ENCODE peak calls at places on chromosomes 11 and 22, in seven cellular contexts. One of them, this sample, is unnamed.

GRCh38 chr11:64268028-64268686 is 16.3 kb downstream of the BAD start:
- DNase-seq in psoas muscle: no peak
- DNase-seq in esophagus squamous epithelium: no peak
- DNase-seq in uterus: no peak
- DNase-seq in OCI-LY7: no peak
- DNase-seq in lower lobe of right lung: no peak
- DNase-seq in tibial nerve: no peak
- DNase-seq in this sample: no peak

GRCh38 chr11:134261626-134262488 is 8.5 kb downstream of the ACAD8 start:
- DNase-seq in lower lobe of right lung: no peak
- DNase-seq in esophagus squamous epithelium: no peak
- DNase-seq in tibial nerve: no peak
- DNase-seq in OCI-LY7: peak; percentile 44
- DNase-seq in psoas muscle: no peak
- DNase-seq in uterus: no peak
- DNase-seq in this sample: no peak

GRCh38 chr11:20109731-20110445 is 50.4 kb downstream of the DBX1 start:
- DNase-seq in uterus: no peak
- DNase-seq in OCI-LY7: no peak
- DNase-seq in lower lobe of right lung: no peak
- DNase-seq in psoas muscle: no peak
- DNase-seq in tibial nerve: no peak
- DNase-seq in esophagus squamous epithelium: no peak
- DNase-seq in this sample: no peak

GRCh38 chr11:67504023-67504949 is 877 bp downstream of the PITPNM1 start:
- DNase-seq in esophagus squamous epithelium: no peak
- DNase-seq in psoas muscle: no peak
- DNase-seq in tibial nerve: no peak
- DNase-seq in uterus: no peak
- DNase-seq in OCI-LY7: peak; percentile 35
- DNase-seq in lower lobe of right lung: no peak
- DNase-seq in this sample: no peak

GRCh38 chr11:124538019-124538418 is 5.4 kb downstream of the OR8B12 start:
- DNase-seq in tibial nerve: peak; percentile 47
- DNase-seq in OCI-LY7: no peak
- DNase-seq in uterus: no peak
- DNase-seq in esophagus squamous epithelium: no peak
- DNase-seq in psoas muscle: no peak
- DNase-seq in lower lobe of right lung: no peak
- DNase-seq in this sample: no peak

GRCh38 chr11:66739983-66740382 is 11.0 kb upstream of the SPTBN2 start:
- DNase-seq in OCI-LY7: no peak
- DNase-seq in esophagus squamous epithelium: no peak
- DNase-seq in lower lobe of right lung: no peak
- DNase-seq in tibial nerve: no peak
- DNase-seq in uterus: no peak
- DNase-seq in psoas muscle: no peak
- DNase-seq in this sample: no peak

GRCh38 chr11:113907155-113907554 is 2.6 kb downstream of the HTR3B start:
- DNase-seq in OCI-LY7: no peak
- DNase-seq in uterus: no peak
- DNase-seq in psoas muscle: no peak
- DNase-seq in lower lobe of right lung: no peak
- DNase-seq in tibial nerve: no peak
- DNase-seq in esophagus squamous epithelium: no peak
- DNase-seq in this sample: no peak

GRCh38 chr11:71481101-71481960 is 28.3 kb downstream of the NADSYN1 start:
- DNase-seq in esophagus squamous epithelium: no peak
- DNase-seq in tibial nerve: no peak
- DNase-seq in psoas muscle: no peak
- DNase-seq in lower lobe of right lung: no peak
- DNase-seq in OCI-LY7: no peak
- DNase-seq in uterus: no peak
- DNase-seq in this sample: no peak

GRCh38 chr11:110428956-110429613 is 663 bp upstream of the FDX1 start:
- DNase-seq in uterus: no peak
- DNase-seq in psoas muscle: no peak
- DNase-seq in tibial nerve: no peak
- DNase-seq in OCI-LY7: peak; percentile 41
- DNase-seq in lower lobe of right lung: no peak
- DNase-seq in esophagus squamous epithelium: no peak
- DNase-seq in this sample: no peak

GRCh38 chr11:124441519-124441918 is 4.0 kb downstream of the OR8B8 start:
- DNase-seq in esophagus squamous epithelium: no peak
- DNase-seq in uterus: no peak
- DNase-seq in tibial nerve: no peak
- DNase-seq in lower lobe of right lung: no peak
- DNase-seq in psoas muscle: no peak
- DNase-seq in OCI-LY7: no peak
- DNase-seq in this sample: no peak

GRCh38 chr22:47259990-47260389 is 497.5 kb downstream of the TBC1D22A start:
- DNase-seq in psoas muscle: no peak
- DNase-seq in tibial nerve: no peak
- DNase-seq in uterus: no peak
- DNase-seq in lower lobe of right lung: no peak
- DNase-seq in esophagus squamous epithelium: no peak
- DNase-seq in OCI-LY7: peak; percentile 2
- DNase-seq in this sample: no peak

GRCh38 chr11:7977251-7977917 is 9.8 kb upstream of the EIF3F start:
- DNase-seq in esophagus squamous epithelium: no peak
- DNase-seq in psoas muscle: no peak
- DNase-seq in tibial nerve: no peak
- DNase-seq in OCI-LY7: peak; percentile 16
- DNase-seq in lower lobe of right lung: no peak
- DNase-seq in uterus: no peak
- DNase-seq in this sample: no peak

GRCh38 chr22:47030143-47030641 is 267.7 kb downstream of the TBC1D22A start:
- DNase-seq in esophagus squamous epithelium: no peak
- DNase-seq in lower lobe of right lung: no peak
- DNase-seq in OCI-LY7: no peak
- DNase-seq in uterus: no peak
- DNase-seq in psoas muscle: no peak
- DNase-seq in tibial nerve: peak; percentile 16
- DNase-seq in this sample: no peak

GRCh38 chr11:59807047-59807446 is 3.5 kb downstream of the MRPL16 start:
- DNase-seq in lower lobe of right lung: no peak
- DNase-seq in uterus: no peak
- DNase-seq in OCI-LY7: no peak
- DNase-seq in esophagus squamous epithelium: no peak
- DNase-seq in tibial nerve: no peak
- DNase-seq in psoas muscle: no peak
- DNase-seq in this sample: no peak

GRCh38 chr11:35735903-35736302 is 73.3 kb downstream of the TRIM44 start:
- DNase-seq in uterus: no peak
- DNase-seq in lower lobe of right lung: no peak
- DNase-seq in esophagus squamous epithelium: no peak
- DNase-seq in tibial nerve: no peak
- DNase-seq in psoas muscle: no peak
- DNase-seq in OCI-LY7: no peak
- DNase-seq in this sample: no peak

GRCh38 chr11:76280882-76281557 is 74.7 kb upstream of the WNT11 start:
- DNase-seq in tibial nerve: no peak
- DNase-seq in psoas muscle: no peak
- DNase-seq in OCI-LY7: no peak
- DNase-seq in lower lobe of right lung: no peak
- DNase-seq in esophagus squamous epithelium: no peak
- DNase-seq in uterus: no peak
- DNase-seq in this sample: no peak

GRCh38 chr22:34293324-34293723 is 373.0 kb upstream of the LARGE1 start:
- DNase-seq in OCI-LY7: no peak
- DNase-seq in psoas muscle: no peak
- DNase-seq in tibial nerve: no peak
- DNase-seq in uterus: no peak
- DNase-seq in esophagus squamous epithelium: no peak
- DNase-seq in lower lobe of right lung: no peak
- DNase-seq in this sample: no peak

GRCh38 chr11:34830648-34831047 is 85.5 kb downstream of the APIP start:
- DNase-seq in OCI-LY7: no peak
- DNase-seq in tibial nerve: no peak
- DNase-seq in lower lobe of right lung: no peak
- DNase-seq in esophagus squamous epithelium: no peak
- DNase-seq in uterus: no peak
- DNase-seq in psoas muscle: no peak
- DNase-seq in this sample: no peak

GRCh38 chr11:16012125-16012751 is 344.1 kb downstream of the SOX6 start:
- DNase-seq in uterus: no peak
- DNase-seq in lower lobe of right lung: no peak
- DNase-seq in esophagus squamous epithelium: no peak
- DNase-seq in OCI-LY7: no peak
- DNase-seq in psoas muscle: no peak
- DNase-seq in tibial nerve: no peak
- DNase-seq in this sample: no peak

GRCh38 chr22:20031732-20032406 is 11.0 kb downstream of the TANGO2 start:
- DNase-seq in lower lobe of right lung: no peak
- DNase-seq in esophagus squamous epithelium: no peak
- DNase-seq in OCI-LY7: peak; percentile 76
- DNase-seq in uterus: no peak
- DNase-seq in psoas muscle: no peak
- DNase-seq in tibial nerve: no peak
- DNase-seq in this sample: no peak

DNA sequence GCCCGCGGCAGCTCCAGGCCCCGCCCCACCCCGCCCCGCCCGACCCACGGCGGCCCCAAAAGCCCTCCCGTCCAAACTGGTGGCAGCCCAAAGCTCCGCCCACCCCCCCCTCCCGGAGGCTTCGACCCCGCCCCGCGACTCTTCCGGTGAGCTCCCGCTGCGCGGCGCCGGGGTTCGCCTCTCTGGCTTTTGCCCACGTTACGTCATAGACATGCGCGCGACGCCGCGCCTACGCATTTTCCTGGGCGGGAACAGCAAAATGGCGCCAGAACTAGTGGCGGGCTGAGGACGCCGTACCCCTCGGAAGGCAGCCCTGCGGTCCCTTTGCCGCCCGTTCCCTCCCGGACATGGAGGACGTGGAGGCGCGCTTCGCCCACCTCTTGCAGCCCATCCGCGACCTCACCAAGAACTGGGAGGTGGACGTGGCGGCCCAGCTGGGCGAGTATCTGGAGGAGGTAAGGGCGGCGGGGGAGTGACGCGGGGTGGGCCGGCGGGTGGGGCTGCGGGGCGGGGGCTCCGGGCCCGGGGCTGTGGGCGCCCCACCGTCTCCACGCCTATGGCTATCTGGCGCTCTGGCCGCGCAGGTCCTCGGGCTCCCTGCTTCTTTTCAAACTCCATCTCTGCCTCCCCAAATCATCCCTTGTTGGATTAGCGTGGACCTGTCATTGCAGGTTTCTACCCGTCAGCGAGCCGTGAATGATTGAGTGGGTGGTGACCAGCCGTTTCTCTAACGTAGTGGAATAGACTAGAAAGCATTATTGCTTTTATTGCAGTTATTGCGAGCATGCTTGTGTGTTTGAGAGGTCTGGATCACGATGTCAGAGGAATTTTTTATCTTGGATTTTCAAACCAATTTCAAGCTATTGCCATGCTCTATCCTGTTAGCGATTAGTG is at the start of gene NCAPH2:
- DNase-seq in psoas muscle: peak; percentile 94
- DNase-seq in OCI-LY7: peak; percentile 99
- DNase-seq in esophagus squamous epithelium: peak; percentile 71
- DNase-seq in uterus: peak; percentile 98
- DNase-seq in tibial nerve: peak; percentile 92
- DNase-seq in lower lobe of right lung: peak; percentile 98
- DNase-seq in this sample: no peak
- TF ChIP-seq CTCF in psoas muscle: no peak
- TF ChIP-seq CTCF in OCI-LY7: no peak
- TF ChIP-seq CTCF in esophagus squamous epithelium: no peak
- TF ChIP-seq CTCF in uterus: no peak
- TF ChIP-seq CTCF in tibial nerve: peak; percentile 31
- TF ChIP-seq CTCF in lower lobe of right lung: no peak
- TF ChIP-seq CTCF in this sample: no peak

DNA sequence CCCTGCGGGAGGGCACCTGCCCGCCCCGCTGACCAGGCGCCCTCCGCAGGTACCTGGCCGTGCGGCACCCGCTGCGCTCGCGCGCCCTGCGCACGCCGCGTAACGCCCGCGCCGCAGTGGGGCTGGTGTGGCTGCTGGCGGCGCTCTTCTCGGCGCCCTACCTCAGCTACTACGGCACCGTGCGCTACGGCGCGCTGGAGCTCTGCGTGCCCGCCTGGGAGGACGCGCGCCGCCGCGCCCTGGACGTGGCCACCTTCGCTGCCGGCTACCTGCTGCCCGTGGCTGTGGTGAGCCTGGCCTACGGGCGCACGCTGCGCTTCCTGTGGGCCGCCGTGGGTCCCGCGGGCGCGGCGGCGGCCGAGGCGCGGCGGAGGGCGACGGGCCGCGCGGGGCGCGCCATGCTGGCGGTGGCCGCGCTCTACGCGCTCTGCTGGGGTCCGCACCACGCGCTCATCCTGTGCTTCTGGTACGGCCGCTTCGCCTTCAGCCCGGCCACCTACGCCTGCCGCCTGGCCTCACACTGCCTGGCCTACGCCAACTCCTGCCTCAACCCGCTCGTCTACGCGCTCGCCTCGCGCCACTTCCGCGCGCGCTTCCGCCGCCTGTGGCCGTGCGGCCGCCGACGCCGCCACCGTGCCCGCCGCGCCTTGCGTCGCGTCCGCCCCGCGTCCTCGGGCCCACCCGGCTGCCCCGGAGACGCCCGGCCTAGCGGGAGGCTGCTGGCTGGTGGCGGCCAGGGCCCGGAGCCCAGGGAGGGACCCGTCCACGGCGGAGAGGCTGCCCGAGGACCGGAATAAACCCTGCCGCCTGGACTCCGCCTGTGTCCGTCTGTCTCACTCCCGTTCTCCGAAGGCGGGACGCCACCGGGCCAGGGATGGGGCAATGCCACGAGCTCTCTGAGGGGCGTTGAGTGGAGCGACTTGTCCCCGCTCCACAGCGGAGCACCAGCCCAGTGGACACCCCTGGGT is 1.8 kb downstream of the GALR3 start:
- DNase-seq in tibial nerve: no peak
- DNase-seq in esophagus squamous epithelium: no peak
- DNase-seq in OCI-LY7: no peak
- DNase-seq in lower lobe of right lung: no peak
- DNase-seq in uterus: no peak
- DNase-seq in psoas muscle: no peak
- DNase-seq in this sample: no peak
- H3K4me3 ChIP-seq in tibial nerve: peak overlapping the region; percentile 33
- H3K4me3 ChIP-seq in esophagus squamous epithelium: peak overlapping the region; percentile 57
- H3K4me3 ChIP-seq in OCI-LY7: no peak overlapping the region
- H3K4me3 ChIP-seq in lower lobe of right lung: peak overlapping the region; percentile 23
- H3K4me3 ChIP-seq in uterus: no peak overlapping the region
- H3K4me3 ChIP-seq in psoas muscle: peak overlapping the region; percentile 59
- H3K4me3 ChIP-seq in this sample: peak overlapping the region; percentile 65

DNA sequence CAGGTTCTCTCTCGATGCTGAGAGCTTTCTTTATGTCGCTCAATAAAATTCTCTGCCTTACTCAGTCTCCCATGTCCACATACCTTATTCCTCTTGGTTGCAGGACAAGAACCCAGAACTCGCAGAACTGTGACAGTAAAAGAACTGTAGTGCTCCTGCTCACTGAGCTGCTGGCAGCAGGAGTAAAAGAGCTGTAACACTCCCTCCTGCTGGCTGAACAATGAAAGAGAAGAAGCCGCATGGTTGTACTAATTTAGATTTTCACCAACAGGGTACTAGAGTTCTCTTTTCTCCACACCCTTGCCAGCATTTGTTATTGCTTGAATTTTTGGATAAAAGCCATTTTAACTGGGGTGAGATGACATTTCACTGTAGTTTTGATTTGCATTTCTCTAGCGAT is 433.2 kb downstream of the GUCY1A2 start:
- DNase-seq in tibial nerve: no peak
- DNase-seq in OCI-LY7: no peak
- DNase-seq in uterus: no peak
- DNase-seq in lower lobe of right lung: no peak
- DNase-seq in psoas muscle: no peak
- DNase-seq in esophagus squamous epithelium: no peak
- DNase-seq in this sample: no peak
- TF ChIP-seq CTCF in tibial nerve: no peak
- TF ChIP-seq CTCF in OCI-LY7: no peak
- TF ChIP-seq CTCF in uterus: no peak
- TF ChIP-seq CTCF in lower lobe of right lung: no peak
- TF ChIP-seq CTCF in psoas muscle: no peak
- TF ChIP-seq CTCF in esophagus squamous epithelium: no peak
- TF ChIP-seq CTCF in this sample: no peak

GRCh38 chr11:43693731-43694130 is 13.2 kb downstream of the HSD17B12 start:
- DNase-seq in psoas muscle: no peak
- DNase-seq in lower lobe of right lung: no peak
- DNase-seq in tibial nerve: no peak
- DNase-seq in uterus: no peak
- DNase-seq in esophagus squamous epithelium: no peak
- DNase-seq in OCI-LY7: no peak
- DNase-seq in this sample: no peak
- H3K4me3 ChIP-seq in psoas muscle: no peak overlapping the region
- H3K4me3 ChIP-seq in lower lobe of right lung: no peak overlapping the region
- H3K4me3 ChIP-seq in tibial nerve: no peak overlapping the region
- H3K4me3 ChIP-seq in uterus: no peak overlapping the region
- H3K4me3 ChIP-seq in esophagus squamous epithelium: no peak overlapping the region
- H3K4me3 ChIP-seq in OCI-LY7: peak overlapping the region; percentile 59
- H3K4me3 ChIP-seq in this sample: no peak overlapping the region

This sample was measured in coronary artery.